ENCODE peak calls at places on chromosome 18, in four cellular contexts. I, H, B and L are unnamed samples.

GRCh38 chr18:34787931-34788532 is 77.9 kb downstream of the DTNA start:
- DNase-seq in I (peak; percentile 69), B (peak; percentile 11), H (peak; percentile 60), L (peak; percentile 59)

GRCh38 chr18:54983041-54983686 is 23.9 kb upstream of the CCDC68 start:
- DNase-seq in I (peak; percentile 64), B (no peak), H (peak; percentile 44), L (peak; percentile 47)

GRCh38 chr18:54222922-54223567 is 1.4 kb downstream of the MBD2 start:
- DNase-seq in I (no peak), B (peak; percentile 78), H (peak; percentile 25), L (peak; percentile 12)

GRCh38 chr18:77749189-77749588 is 499.5 kb downstream of the GALR1 start:
- DNase-seq in B (no peak), H (no peak), I (peak; percentile 20), L (no peak)

GRCh38 chr18:45541421-45541820 is 73.9 kb upstream of the SLC14A2 start:
- DNase-seq in H (no peak), I (no peak), B (no peak), L (no peak)

GRCh38 chr18:47996091-47996541 is 65.7 kb upstream of the SMAD2 start:
- DNase-seq in B (no peak), H (no peak), I (no peak), L (no peak)

GRCh38 chr18:51006061-51006818 is 23.8 kb upstream of the SMAD4 start:
- DNase-seq in H (no peak), B (no peak), I (peak; percentile 34), L (no peak)

GRCh38 chr18:59881728-59882685 is 17.8 kb upstream of the PMAIP1 start:
- DNase-seq in B (no peak), H (peak; percentile 64), I (peak; percentile 50), L (no peak)

GRCh38 chr18:79934311-79935097 is 16.9 kb downstream of the SLC66A2 start:
- DNase-seq in B (no peak), H (peak; percentile 99), I (peak; percentile 31), L (no peak)

GRCh38 chr18:74902170-74902465 is 304.4 kb downstream of the ZNF407 start:
- DNase-seq in B (no peak), H (no peak), I (peak; percentile 42), L (no peak)

GRCh38 chr18:11251229-11251890 is 102.0 kb upstream of the PIEZO2 start:
- DNase-seq in H (no peak), B (no peak), I (no peak), L (no peak)

GRCh38 chr18:79629249-79629558 is 50.4 kb upstream of the CTDP1 start:
- DNase-seq in B (no peak), I (no peak), H (no peak), L (no peak)

GRCh38 chr18:76687271-76688006 is 134.9 kb upstream of the ZNF236 start:
- DNase-seq in I (no peak), B (no peak), H (no peak), L (no peak)

GRCh38 chr18:27413495-27414401 is 228.6 kb upstream of the CHST9 start:
- DNase-seq in I (no peak), H (no peak), B (no peak), L (no peak)

GRCh38 chr18:57437782-57438668 is 2.9 kb downstream of the ONECUT2 start:
- DNase-seq in I (no peak), B (no peak), H (peak; percentile 75), L (peak; percentile 40)
- TF ChIP-seq ATF3 in I (no peak), B (no peak), H (no peak), L (no peak)

DNA sequence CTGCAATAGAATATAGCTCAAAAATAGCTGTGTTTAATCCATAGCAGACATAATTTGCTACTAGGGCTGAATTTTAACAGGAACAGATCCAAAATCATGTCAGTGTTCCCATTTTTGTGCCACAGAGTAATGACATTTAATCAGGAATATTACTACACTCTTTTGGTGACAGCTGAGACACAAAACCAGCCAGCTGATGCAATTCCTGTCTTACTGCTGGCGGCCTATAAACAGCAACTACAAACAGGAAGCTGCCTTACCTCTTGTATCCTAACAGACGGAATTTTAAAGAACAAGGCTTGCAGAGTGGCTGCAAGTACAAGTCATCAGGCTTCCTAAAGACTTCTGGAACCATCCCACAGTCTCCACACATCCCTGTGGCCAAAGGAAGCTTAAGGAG is 218.1 kb downstream of the ZNF521 start:
- DNase-seq in H (no peak), B (no peak), I (no peak), L (no peak)
- TF ChIP-seq REST in H (no peak), B (no peak), I (no peak), L (no peak)

GRCh38 chr18:21191596-21192307 is 50.3 kb upstream of the GREB1L start:
- DNase-seq in B (no peak), I (peak; percentile 59), H (peak; percentile 42), L (peak; percentile 57)

GRCh38 chr18:21192308-21192624 is 49.8 kb upstream of the GREB1L start:
- DNase-seq in B (no peak), H (no peak), I (no peak), L (no peak)

GRCh38 chr18:21196426-21196825 is 45.6 kb upstream of the GREB1L start:
- DNase-seq in B (no peak), I (no peak), H (no peak), L (no peak)

GRCh38 chr18:21194871-21195771 is 46.9 kb upstream of the GREB1L start:
- DNase-seq in B (no peak), H (peak; percentile 24), I (peak; percentile 40), L (peak; percentile 79)
- TF ChIP-seq ATF3 in B (no peak), H (no peak), I (no peak), L (peak; percentile 30)

DNA sequence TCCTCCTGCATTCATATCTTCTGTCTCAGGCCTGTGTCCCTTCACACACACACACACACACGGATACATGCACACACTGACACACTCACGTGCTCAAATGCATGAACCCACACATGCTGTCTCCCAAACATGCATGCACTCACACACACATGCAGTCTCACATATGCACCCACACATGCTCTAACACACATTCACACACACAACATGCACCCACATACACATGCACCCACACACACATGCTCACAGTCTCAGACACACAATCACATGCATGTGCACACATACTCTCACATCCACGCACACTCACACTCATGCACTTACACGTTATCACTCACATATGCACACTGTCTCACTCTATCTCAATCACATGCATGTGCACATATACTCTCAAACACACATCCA is 1.9 kb upstream of the CD226 start:
- DNase-seq in I (no peak), H (no peak), B (no peak), L (no peak)
- TF ChIP-seq REST in I (no peak), H (no peak), B (no peak), L (no peak)